ENCODE peak calls at places on chromosomes 4 and X, in five cellular contexts. X is transverse colon, O is IMR-90, C is HCT116, M is psoas muscle. I is an unnamed sample.

GRCh38 chrX:119895843-119896326 is at the start of gene AKAP14:
- DNase-seq in X (no peak), C (no peak), O (peak; percentile 10), M (no peak), I (no peak)

GRCh38 chr4:180485407-180485806 is 1757.8 kb upstream of the TENM3 start:
- DNase-seq in M (no peak), O (no peak), X (no peak), C (no peak), I (no peak)

GRCh38 chr4:2334826-2335728 is 73.2 kb upstream of the MXD4 start:
- DNase-seq in C (no peak), M (no peak), O (no peak), X (no peak), I (no peak)

GRCh38 chrX:40883021-40883619 is 147.8 kb upstream of the MED14 start:
- DNase-seq in M (no peak), O (no peak), C (no peak), X (no peak), I (no peak)

GRCh38 chr4:137367608-137368007 is 164.7 kb downstream of the PCDH18 start:
- DNase-seq in C (no peak), O (peak; percentile 87), M (no peak), X (no peak), I (no peak)

GRCh38 chr4:58665649-58666048 is 1555.5 kb upstream of the IGFBP7 start:
- DNase-seq in X (no peak), O (no peak), M (no peak), C (no peak), I (no peak)

GRCh38 chr4:132383571-132384199 is 765.4 kb upstream of the PCDH10 start:
- DNase-seq in O (no peak), C (no peak), M (no peak), X (no peak), I (no peak)

GRCh38 chrX:144819406-144819805 is 427.9 kb upstream of the SPANXN1 start:
- DNase-seq in C (no peak), O (no peak), M (no peak), X (no peak), I (no peak)

GRCh38 chr4:153062652-153063168 is 126.6 kb downstream of the FHDC1 start:
- DNase-seq in O (no peak), C (no peak), M (no peak), X (no peak), I (no peak)

GRCh38 chr4:4673070-4673469 is 131.2 kb upstream of the STX18 start:
- DNase-seq in X (peak; percentile 44), M (no peak), O (no peak), C (peak; percentile 95), I (peak; percentile 98)

GRCh38 chr4:77022581-77023133 is 53.1 kb downstream of the CCNI start:
- DNase-seq in M (no peak), C (no peak), X (no peak), O (peak; percentile 81), I (no peak)

GRCh38 chr4:159280442-159281172 is 177.7 kb downstream of the RAPGEF2 start:
- DNase-seq in X (no peak), M (no peak), O (no peak), C (no peak), I (no peak)

GRCh38 chrX:66602381-66602938 is 36.4 kb downstream of the EDA2R start:
- DNase-seq in X (no peak), O (no peak), M (no peak), C (no peak), I (no peak)

GRCh38 chr4:99117876-99118693 is 26.0 kb downstream of the ADH4 start:
- DNase-seq in C (no peak), M (no peak), X (no peak), O (peak; percentile 35), I (no peak)

GRCh38 chrX:18290200-18290599 is 64.3 kb downstream of the SCML2 start:
- DNase-seq in X (no peak), O (no peak), C (no peak), M (no peak), I (no peak)

GRCh38 chr4:2290488-2290887 is 28.6 kb upstream of the MXD4 start:
- DNase-seq in X (no peak), C (no peak), M (no peak), O (no peak), I (peak; percentile 7)

GRCh38 chr4:122548452-122548851 is 72.4 kb downstream of the IL21 start:
- DNase-seq in X (no peak), C (no peak), M (no peak), O (peak; percentile 26), I (no peak)

GRCh38 chr4:186348433-186348832 is 82.4 kb downstream of the F11 start:
- DNase-seq in X (no peak), M (no peak), O (no peak), C (no peak), I (no peak)

GRCh38 chr4:38948551-38948950 is 80.9 kb downstream of the FAM114A1 start:
- DNase-seq in X (peak; percentile 49), M (peak; percentile 49), O (peak; percentile 95), C (no peak), I (no peak)

GRCh38 chr4:78648639-78649363 is 97.2 kb downstream of the ANXA3 start:
- DNase-seq in C (no peak), X (no peak), O (no peak), M (no peak), I (no peak)

GRCh38 chrX:97315939-97316338 is 432.2 kb downstream of the RPA4 start:
- DNase-seq in M (no peak), O (no peak), C (no peak), X (no peak), I (no peak)

GRCh38 chr4:89024051-89024675 is 32.8 kb downstream of the FAM13A start:
- DNase-seq in O (peak; percentile 81), X (peak; percentile 60), C (peak; percentile 65), M (no peak), I (peak; percentile 65)

GRCh38 chr4:69518102-69518501 is 22.4 kb upstream of the UGT2B4 start:
- DNase-seq in C (no peak), X (no peak), O (no peak), M (no peak), I (no peak)

GRCh38 chr4:185740471-185740873 is 71.5 kb downstream of the SORBS2 start:
- DNase-seq in O (no peak), X (no peak), C (no peak), M (no peak), I (no peak)

GRCh38 chr4:123841431-123842121 is 445.0 kb downstream of the SPRY1 start:
- DNase-seq in O (no peak), M (no peak), C (no peak), X (no peak), I (no peak)

GRCh38 chrX:140764401-140764919 is 54.9 kb downstream of the LINC00632 start:
- DNase-seq in M (peak; percentile 33), X (no peak), O (peak; percentile 54), C (no peak), I (peak; percentile 68)

GRCh38 chr4:31294655-31295054 is 574.5 kb downstream of the PCDH7 start:
- DNase-seq in X (no peak), M (no peak), O (no peak), C (no peak), I (peak; percentile 45)

GRCh38 chr4:168631241-168632151 is 134.6 kb downstream of the PALLD start:
- DNase-seq in X (peak; percentile 60), C (no peak), O (peak; percentile 55), M (peak; percentile 69), I (peak; percentile 81)

GRCh38 chrX:69210513-69211065 is 45.3 kb upstream of the PJA1 start:
- DNase-seq in M (no peak), X (no peak), O (peak; percentile 19), C (no peak), I (no peak)

GRCh38 chr4:118935819-118936218 is 47.2 kb downstream of the SYNPO2 start:
- DNase-seq in C (no peak), O (no peak), M (no peak), X (no peak), I (no peak)

GRCh38 chr4:60173103-60173502 is 1027.0 kb upstream of the ADGRL3 start:
- DNase-seq in X (no peak), O (no peak), C (no peak), M (no peak), I (no peak)

GRCh38 chr4:60173718-60174117 is 1026.4 kb upstream of the ADGRL3 start:
- DNase-seq in C (no peak), X (no peak), M (no peak), O (no peak), I (no peak)
- H3K4me3 ChIP-seq in C (no peak overlapping the region), X (no peak overlapping the region), M (no peak overlapping the region), O (no peak overlapping the region), I (no peak overlapping the region)

DNA sequence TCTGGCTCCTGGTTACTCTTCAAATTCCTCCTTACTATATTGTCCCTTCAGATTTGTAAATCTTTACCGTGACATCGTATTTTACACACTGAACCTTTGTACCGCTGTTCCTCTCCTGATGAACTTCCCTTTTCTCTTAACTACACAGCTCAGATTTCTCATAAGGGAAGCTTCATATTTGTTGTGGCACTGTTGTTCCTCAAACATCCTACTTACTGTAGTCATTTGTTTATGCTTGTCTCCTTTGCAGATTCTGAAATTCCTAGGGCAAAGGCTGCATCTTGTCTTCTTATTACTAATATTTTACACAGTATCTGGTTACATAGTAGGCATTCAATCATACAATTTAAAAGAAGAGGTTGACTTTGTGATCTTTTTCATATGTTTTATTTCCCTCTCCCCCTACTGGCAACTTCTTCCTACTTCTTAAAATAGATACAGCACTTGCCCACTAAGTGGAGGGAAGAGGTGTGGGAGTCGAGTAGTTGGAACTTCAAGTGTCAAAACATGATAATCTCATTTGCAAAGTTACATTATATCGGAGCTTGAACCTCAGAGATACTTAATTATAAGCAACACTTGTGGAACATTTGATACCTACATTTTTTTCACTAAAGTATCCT is 50.0 kb downstream of the TET2 start:
- DNase-seq in M (no peak), X (no peak), O (peak; percentile 44), C (peak; percentile 6), I (no peak)
- TF ChIP-seq CTCF in M (no peak), X (peak; percentile 10), O (peak; percentile 24), C (peak; percentile 41), I (peak; percentile 26)

DNA sequence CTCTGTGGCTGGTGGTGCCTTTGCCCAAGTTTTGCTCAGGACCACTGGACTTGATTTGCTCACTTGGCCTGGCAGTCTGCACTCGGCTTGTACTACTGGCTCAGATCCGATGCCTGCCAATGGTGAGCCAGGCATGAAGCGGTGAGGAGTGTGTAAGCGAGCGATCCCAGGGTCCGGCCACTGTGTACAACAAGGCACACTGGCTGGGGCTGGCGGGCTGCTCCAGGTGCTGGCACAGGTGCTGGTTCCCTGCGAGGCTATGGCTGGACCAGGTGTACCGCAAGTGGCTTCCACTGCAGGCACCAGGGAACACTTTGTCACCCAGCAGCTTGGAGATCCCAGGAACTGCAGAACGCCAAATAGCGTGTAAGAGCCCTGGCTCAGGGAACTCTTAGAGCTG is 329.7 kb downstream of the CCSER1 start:
- DNase-seq in O (no peak), M (no peak), X (no peak), C (no peak), I (no peak)
- H3K9me3 ChIP-seq in O (peaks cover 11% of the 10 kb centered on the region), M (no peaks in the 10 kb centered on the region), X (no peaks in the 10 kb centered on the region), C (no peaks in the 10 kb centered on the region), I (no peaks in the 10 kb centered on the region)

GRCh38 chr4:84634961-84635360 is 52.0 kb downstream of the CDS1 start:
- DNase-seq in X (no peak), C (no peak), O (no peak), M (no peak), I (no peak)

GRCh38 chr4:84632092-84632491 is 49.2 kb downstream of the CDS1 start:
- DNase-seq in X (no peak), O (peak; percentile 85), M (no peak), C (no peak), I (no peak)

DNA sequence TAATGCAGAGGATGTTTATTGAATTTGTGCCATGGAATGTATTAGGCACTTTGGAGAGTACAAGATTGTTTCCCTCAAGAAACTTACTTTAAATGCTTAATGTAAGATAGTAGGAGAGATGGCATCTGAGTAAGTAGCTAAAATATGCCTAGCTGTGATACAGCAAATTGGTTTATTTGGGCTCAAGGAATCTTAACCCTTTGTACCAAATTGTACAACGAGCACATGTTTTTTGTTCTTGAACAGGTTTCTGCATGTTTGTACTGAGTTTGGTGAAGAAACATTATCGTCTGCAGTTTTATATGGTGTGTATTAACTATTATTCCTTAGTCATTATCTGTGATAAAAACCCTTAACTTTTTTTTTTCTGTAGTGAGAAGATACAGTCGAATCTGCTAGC is 48.6 kb downstream of the CDS1 start:
- DNase-seq in O (no peak), M (no peak), C (no peak), X (no peak), I (no peak)
- H3K4me3 ChIP-seq in O (no peak overlapping the region), M (no peak overlapping the region), C (no peak overlapping the region), X (no peak overlapping the region), I (no peak overlapping the region)